ENCODE peak calls at places on chromosomes 4 and X, in nine cellular contexts. T is fibroblast of lung, B is psoas muscle, N is PC-3, G is A673, I is body of pancreas, X is suprapubic skin, L is pancreas, M is sigmoid colon. Y is an unnamed sample. For H3K27me3, the result is how much of the 10 kb centered on the place peaks cover.

GRCh38 chr4:39476181-39476873 is 17.5 kb downstream of the LIAS start:
- DNase-seq in B (no peak), I (no peak), N (no peak), X (no peak), L (no peak), T (no peak), M (no peak), G (no peak), Y (no peak)

GRCh38 chrX:19514791-19515614 is at the start of gene MAP3K15:
- DNase-seq in G (peak), X (no peak), B (peak), M (no peak), T (no peak), L (peak), N (peak), I (peak), Y (peak)

GRCh38 chrX:115562492-115562872 is 1.5 kb downstream of the PLS3 start:
- DNase-seq in M (no peak), I (no peak), G (peak), X (no peak), L (no peak), T (peak), N (peak), B (no peak), Y (no peak)

GRCh38 chr4:59805176-59805575 is 1395.0 kb upstream of the ADGRL3 start:
- DNase-seq in N (no peak), I (no peak), L (no peak), X (no peak), B (no peak), T (no peak), G (no peak), M (no peak), Y (no peak)

GRCh38 chr4:180059216-180059881 is 2183.9 kb upstream of the TENM3 start:
- DNase-seq in L (peak), B (peak), G (peak), N (no peak), X (no peak), T (peak), I (peak), M (no peak), Y (peak)

GRCh38 chr4:147833741-147834140 is 101.9 kb downstream of the ARHGAP10 start:
- DNase-seq in N (no peak), M (no peak), X (no peak), T (no peak), G (no peak), I (no peak), B (no peak), L (no peak), Y (no peak)

GRCh38 chrX:110425222-110425621 is 66.6 kb downstream of the RTL9 start:
- DNase-seq in L (no peak), G (no peak), I (no peak), B (no peak), M (no peak), T (no peak), X (no peak), N (no peak), Y (no peak)

GRCh38 chr4:16582526-16582925 is 315.9 kb downstream of the LDB2 start:
- DNase-seq in T (no peak), X (no peak), N (no peak), L (no peak), G (peak), M (no peak), I (no peak), B (no peak), Y (no peak)

GRCh38 chrX:73851014-73852009 is 288.3 kb downstream of the CHIC1 start:
- DNase-seq in L (peak), B (peak), I (peak), G (peak), T (no peak), M (peak), N (no peak), X (no peak), Y (peak)

GRCh38 chr4:141486375-141486997 is 149.9 kb upstream of the IL15 start:
- DNase-seq in M (no peak), N (peak), G (peak), X (no peak), T (peak), L (no peak), I (no peak), B (no peak), Y (no peak)

GRCh38 chr4:140150636-140150885 is 3.4 kb downstream of the MAML3 start:
- DNase-seq in G (no peak), I (peak), B (no peak), M (peak), X (peak), L (peak), T (no peak), N (no peak), Y (no peak)

GRCh38 chr4:53714377-53715140 is 123.3 kb upstream of the LNX1 start:
- DNase-seq in L (no peak), G (no peak), I (no peak), M (no peak), N (no peak), T (peak), B (no peak), X (no peak), Y (no peak)

GRCh38 chr4:40629401-40630334 is at the start of gene RBM47:
- DNase-seq in M (peak), X (peak), B (peak), L (peak), I (peak), N (peak), T (peak), G (peak), Y (peak)

GRCh38 chr4:107808572-107808971 is 16.2 kb upstream of the SGMS2 start:
- DNase-seq in I (peak), T (no peak), L (no peak), G (no peak), M (no peak), N (no peak), B (no peak), X (no peak), Y (no peak)

GRCh38 chr4:77599378-77599777 is 6.2 kb upstream of the CXCL13 start:
- DNase-seq in G (peak), L (no peak), T (peak), B (no peak), M (no peak), I (peak), X (no peak), N (peak), Y (no peak)

GRCh38 chrX:142036111-142036510 is 132.4 kb downstream of the MAGEC1 start:
- DNase-seq in G (no peak), I (no peak), T (peak), N (peak), X (no peak), M (no peak), L (no peak), B (no peak), Y (no peak)

GRCh38 chr4:108140328-108140727 is 28.4 kb downstream of the LEF1 start:
- DNase-seq in X (no peak), M (no peak), G (no peak), L (no peak), T (no peak), B (no peak), I (no peak), N (no peak), Y (no peak)

GRCh38 chr4:10773010-10773409 is 88.4 kb upstream of the CLNK start:
- DNase-seq in M (no peak), B (no peak), N (no peak), T (peak), I (no peak), G (no peak), L (no peak), X (no peak), Y (no peak)

GRCh38 chrX:50586980-50587379 is 116.4 kb upstream of the DGKK start:
- DNase-seq in M (no peak), I (no peak), T (no peak), G (no peak), N (no peak), L (no peak), B (no peak), X (no peak), Y (no peak)

GRCh38 chr4:169159614-169160013 is 111.1 kb downstream of the SH3RF1 start:
- DNase-seq in N (peak), X (no peak), L (no peak), T (peak), M (no peak), G (peak), B (no peak), I (no peak), Y (no peak)

GRCh38 chr4:40316782-40317635 is 18.1 kb upstream of the CHRNA9 start:
- DNase-seq in T (peak), L (peak), M (peak), G (peak), X (no peak), I (peak), B (no peak), N (peak), Y (peak)

GRCh38 chrX:40098264-40099045 is 697 bp upstream of the BCOR start:
- DNase-seq in T (peak), B (peak), N (peak), I (peak), L (peak), X (no peak), G (peak), M (no peak), Y (peak)

GRCh38 chrX:57453901-57454300 is 137.9 kb upstream of the ZXDB start:
- DNase-seq in G (peak), L (no peak), N (peak), M (no peak), I (peak), B (no peak), X (no peak), T (no peak), Y (peak)

GRCh38 chr4:147954850-147955249 is 223.0 kb downstream of the ARHGAP10 start:
- DNase-seq in G (no peak), I (no peak), L (no peak), T (peak), B (no peak), X (no peak), N (no peak), M (no peak), Y (no peak)

GRCh38 chr4:3771167-3771809 is 5.1 kb downstream of the ADRA2C start:
- DNase-seq in X (no peak), M (no peak), T (no peak), I (no peak), L (no peak), G (no peak), N (no peak), B (no peak), Y (no peak)

GRCh38 chrX:40010550-40011364 is 87.0 kb downstream of the BCOR start:
- DNase-seq in X (no peak), T (no peak), N (no peak), M (no peak), L (no peak), I (no peak), G (peak), B (no peak), Y (no peak)

GRCh38 chrX:108224727-108225455 is 133.3 kb downstream of the ATG4A start:
- DNase-seq in N (peak), M (no peak), B (peak), X (no peak), L (no peak), T (peak), I (no peak), G (peak), Y (no peak)

GRCh38 chr4:31807036-31807435 is 1086.9 kb downstream of the PCDH7 start:
- DNase-seq in N (no peak), B (no peak), I (no peak), L (no peak), M (no peak), G (no peak), T (peak), X (no peak), Y (no peak)

GRCh38 chrX:134810211-134810610 is 151.9 kb upstream of the PLAC1 start:
- DNase-seq in I (no peak), T (no peak), G (no peak), N (no peak), B (no peak), L (no peak), X (no peak), M (no peak), Y (no peak)

GRCh38 chr4:1171306-1172227 is 816 bp downstream of the SPON2 start:
- DNase-seq in X (no peak), T (no peak), N (no peak), I (peak), G (no peak), B (peak), M (peak), L (no peak), Y (no peak)

GRCh38 chr4:1170805-1171305 is 1.5 kb downstream of the SPON2 start:
- DNase-seq in I (no peak), N (no peak), T (no peak), B (peak), X (no peak), G (no peak), M (peak), L (no peak), Y (no peak)

GRCh38 chr4:1170156-1170804 is 2.1 kb downstream of the SPON2 start:
- DNase-seq in N (no peak), L (no peak), G (no peak), X (no peak), T (no peak), B (peak), I (no peak), M (peak), Y (no peak)

GRCh38 chr4:1172971-1173757 is 781 bp upstream of the SPON2 start:
- DNase-seq in B (peak), I (peak), N (no peak), G (no peak), L (no peak), X (no peak), M (peak), T (peak), Y (no peak)

DNA sequence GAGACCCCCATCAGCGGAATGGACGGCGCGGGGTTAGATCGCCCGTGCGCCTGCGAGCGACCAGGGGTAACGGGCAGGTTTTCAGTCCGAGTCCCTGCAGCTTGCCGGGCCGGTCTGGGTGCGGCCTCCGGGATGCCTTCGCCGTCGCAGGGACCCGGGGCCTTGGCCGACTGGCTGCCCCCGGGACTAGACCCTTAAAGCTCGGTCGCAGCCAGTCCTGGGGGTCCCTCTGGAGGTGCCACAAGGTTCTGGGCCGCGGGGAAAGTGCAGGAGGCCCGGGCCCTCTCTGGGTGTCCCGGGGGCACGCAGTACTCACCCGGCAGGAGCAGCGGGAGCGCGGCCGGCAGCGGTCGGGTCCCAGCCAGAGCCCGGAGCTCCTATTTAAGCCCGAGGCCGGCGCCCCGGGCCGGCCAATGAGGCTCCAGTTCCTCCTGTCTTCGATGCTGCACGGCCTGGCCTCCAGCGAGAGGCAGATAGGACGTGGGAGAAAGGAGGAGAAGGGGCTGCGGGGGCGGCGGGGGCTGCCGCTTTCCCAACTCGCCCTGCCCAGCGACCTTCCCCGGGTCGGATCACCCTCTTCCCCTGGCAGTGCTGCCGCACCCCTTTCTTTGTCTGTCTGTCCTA is at the start of gene SPON2:
- DNase-seq in G (no peak), N (no peak), X (no peak), B (peak), I (peak), L (no peak), M (peak), T (peak), Y (no peak)
- H3K4me3 ChIP-seq in G (no peak), N (no peak), X (peak), B (peak), I (no peak), L (peak), M (peak), T (peak), Y (no peak)

GRCh38 chrX:130336531-130336930 is 3.2 kb upstream of the SLC25A14 start:
- DNase-seq in N (no peak), I (no peak), L (no peak), M (no peak), B (no peak), G (no peak), T (no peak), X (no peak), Y (no peak)

GRCh38 chrX:130330146-130330545 is 9.6 kb upstream of the SLC25A14 start:
- DNase-seq in T (no peak), B (no peak), M (no peak), L (no peak), I (no peak), G (no peak), X (no peak), N (peak), Y (no peak)

GRCh38 chrX:130330706-130331105 is 9.0 kb upstream of the SLC25A14 start:
- DNase-seq in X (no peak), N (peak), B (peak), I (peak), G (peak), M (no peak), T (peak), L (peak), Y (peak)
- TF ChIP-seq CTCF in X (no peak), N (peak), B (peak), I (peak), G (peak), M (no peak), T (peak), L (no peak), Y (peak)

GRCh38 chrX:42149786-42150185 is 226.4 kb upstream of the CASK start:
- DNase-seq in G (no peak), L (no peak), M (no peak), B (no peak), N (no peak), X (no peak), I (no peak), T (peak), Y (no peak)

GRCh38 chrX:42149281-42149680 is 225.9 kb upstream of the CASK start:
- DNase-seq in X (no peak), B (no peak), G (no peak), T (no peak), L (no peak), M (no peak), N (no peak), I (no peak), Y (no peak)

GRCh38 chrX:42140320-42140719 is 217.0 kb upstream of the CASK start:
- DNase-seq in B (no peak), X (no peak), M (no peak), N (no peak), T (no peak), G (no peak), L (no peak), I (no peak), Y (no peak)

GRCh38 chrX:42143866-42144592 is 220.7 kb upstream of the CASK start:
- DNase-seq in N (peak), X (no peak), M (no peak), T (no peak), I (no peak), B (no peak), L (no peak), G (no peak), Y (no peak)
- H3K27me3 ChIP-seq in N (under half), X (under half), M (under half), T (under half), I (under half), B (under half), L (under half), G (under half), Y (under half)

DNA sequence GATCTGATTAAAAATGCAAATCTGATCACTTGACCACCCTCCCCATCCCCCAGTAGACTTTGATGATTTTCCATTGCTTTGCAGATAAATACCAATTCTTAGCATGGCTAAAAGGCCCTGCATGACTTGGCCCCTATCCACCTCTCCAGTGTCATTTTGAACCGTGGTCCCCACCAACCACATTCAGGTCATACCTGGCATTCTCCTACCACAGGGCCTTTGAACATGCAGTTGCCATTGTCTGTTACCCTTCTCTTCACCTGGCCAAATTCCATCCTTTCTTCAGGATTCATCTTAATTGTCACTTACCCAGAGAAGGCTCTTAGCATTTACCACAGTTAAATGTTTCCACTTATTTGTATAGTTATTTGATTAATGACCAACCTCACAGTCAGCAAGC is 36.9 kb upstream of the RELL1 start:
- DNase-seq in G (no peak), X (no peak), L (no peak), T (no peak), I (no peak), M (no peak), N (no peak), B (no peak), Y (no peak)
- H3K4me3 ChIP-seq in G (no peak), X (no peak), L (no peak), T (no peak), I (no peak), M (no peak), N (no peak), B (no peak), Y (no peak)

Y was measured in GM06990.